ENCODE peak calls at places on chromosomes 16 and 17, in ten cellular contexts. Q is IMR-90; H is suprapubic skin; N is activated CD8-positive, alpha-beta T cell treated with anti-CD3 and anti-CD28 coated beads for 36 hours; P is progenitor cell of endocrine pancreas; L is astrocyte of the spinal cord; E is hepatocyte; I is neural crest cell; U is left ventricle myocardium inferior; X is CD4-positive, alpha-beta T cell. B is an unnamed sample.

GRCh38 chr17:44097110-44097810 is 26.2 kb downstream of the HDAC5 start:
- DNase-seq in P (no peak), Q (peak), H (no peak), E (no peak), N (no peak), L (peak), X (no peak), U (peak), I (no peak), B (no peak)

GRCh38 chr16:69720822-69721430 is 5.4 kb downstream of the NQO1 start:
- DNase-seq in U (no peak), I (no peak), Q (no peak), P (no peak), E (no peak), X (no peak), N (no peak), L (no peak), H (no peak), B (no peak)

GRCh38 chr17:58394534-58395223 is 22.7 kb downstream of the RNF43 start:
- DNase-seq in U (no peak), P (no peak), I (no peak), L (no peak), N (no peak), X (no peak), H (no peak), E (no peak), Q (no peak), B (no peak)

GRCh38 chr17:20721151-20721550 is 141.6 kb downstream of the CDRT15L2 start:
- DNase-seq in P (no peak), I (no peak), X (no peak), N (no peak), L (no peak), Q (no peak), H (no peak), U (no peak), E (peak), B (no peak)

GRCh38 chr16:67882374-67883145 is 2.1 kb upstream of the NRN1L start:
- DNase-seq in E (no peak), X (no peak), I (no peak), U (peak), H (no peak), Q (no peak), L (no peak), N (no peak), P (no peak), B (no peak)

GRCh38 chr17:72151565-72152391 is 31.0 kb downstream of the SOX9 start:
- DNase-seq in I (no peak), Q (peak), H (no peak), P (no peak), X (no peak), N (no peak), L (peak), E (peak), U (peak), B (no peak)

GRCh38 chr16:508884-509736 is 18.4 kb upstream of the CAPN15 start:
- DNase-seq in L (peak), Q (peak), P (no peak), I (no peak), E (peak), X (no peak), H (no peak), U (no peak), N (no peak), B (no peak)

GRCh38 chr17:39225974-39226683 is 384 bp upstream of the STAC2 start:
- DNase-seq in H (no peak), P (peak), L (peak), E (peak), N (peak), I (peak), Q (peak), U (peak), X (peak), B (no peak)

GRCh38 chr17:68457168-68457538 is at the start of gene WIPI1:
- DNase-seq in X (no peak), E (no peak), N (peak), L (no peak), I (no peak), Q (no peak), H (peak), P (no peak), U (no peak), B (no peak)

GRCh38 chr16:77213542-77214108 is 14.4 kb downstream of the SYCE1L start:
- DNase-seq in E (no peak), I (no peak), X (no peak), N (no peak), P (no peak), Q (peak), L (peak), U (no peak), H (no peak), B (no peak)

GRCh38 chr17:19320876-19321275 is 41.6 kb downstream of the B9D1 start:
- DNase-seq in X (no peak), P (no peak), I (no peak), E (no peak), L (no peak), U (no peak), N (no peak), H (peak), Q (no peak), B (no peak)

GRCh38 chr17:81482673-81483072 is 29.9 kb downstream of the ACTG1 start:
- DNase-seq in H (peak), I (no peak), N (no peak), P (no peak), U (no peak), L (no peak), X (no peak), E (no peak), Q (no peak), B (no peak)

GRCh38 chr17:77571562-77571981 is 386.9 kb upstream of the TNRC6C start:
- DNase-seq in Q (peak), L (no peak), H (no peak), N (peak), P (no peak), X (peak), E (no peak), I (no peak), U (no peak), B (no peak)

GRCh38 chr16:82023206-82023605 is 11.8 kb upstream of the HSD17B2 start:
- DNase-seq in H (no peak), U (no peak), X (no peak), L (no peak), I (no peak), Q (no peak), E (no peak), P (no peak), N (no peak), B (no peak)

GRCh38 chr17:32928527-32929287 is 754 bp downstream of the TMEM98 start:
- DNase-seq in H (no peak), E (no peak), P (no peak), Q (peak), L (peak), X (no peak), U (no peak), N (no peak), I (no peak), B (no peak)

GRCh38 chr17:75773808-75774470 is 8.9 kb upstream of the GALK1 start:
- DNase-seq in P (no peak), N (no peak), U (no peak), H (no peak), E (peak), I (no peak), X (no peak), L (no peak), Q (no peak), B (no peak)

GRCh38 chr17:7932949-7933348 is 943 bp downstream of the CNTROB start:
- DNase-seq in I (peak), X (no peak), U (no peak), H (no peak), N (peak), E (peak), P (no peak), L (peak), Q (peak), B (peak)

DNA sequence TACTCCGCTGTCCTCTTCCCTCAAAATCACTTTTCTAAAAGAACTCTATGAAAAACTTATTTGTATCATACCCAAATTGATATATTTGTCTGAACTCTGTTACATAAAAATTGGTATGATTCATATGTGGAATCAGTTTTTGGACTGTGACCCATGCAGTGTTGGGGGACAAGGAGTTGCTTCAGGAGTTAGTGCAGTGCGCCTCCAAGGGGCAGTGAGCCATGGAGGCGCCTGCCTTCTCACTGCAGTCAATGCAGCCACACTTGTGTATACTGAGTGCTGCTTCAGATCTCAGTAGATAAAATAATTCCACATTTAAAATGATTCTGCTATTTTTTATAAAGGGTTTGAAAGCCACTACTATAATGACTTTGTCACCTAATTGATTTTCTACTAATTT is 32.5 kb downstream of the DGKE start:
- DNase-seq in N (no peak), X (no peak), L (no peak), I (no peak), E (no peak), H (no peak), P (no peak), Q (no peak), U (no peak), B (no peak)
- TF ChIP-seq CTCF in N (no peak), X (peak), L (no peak), I (no peak), E (peak), H (no peak), P (no peak), Q (no peak), U (no peak), B (no peak)

DNA sequence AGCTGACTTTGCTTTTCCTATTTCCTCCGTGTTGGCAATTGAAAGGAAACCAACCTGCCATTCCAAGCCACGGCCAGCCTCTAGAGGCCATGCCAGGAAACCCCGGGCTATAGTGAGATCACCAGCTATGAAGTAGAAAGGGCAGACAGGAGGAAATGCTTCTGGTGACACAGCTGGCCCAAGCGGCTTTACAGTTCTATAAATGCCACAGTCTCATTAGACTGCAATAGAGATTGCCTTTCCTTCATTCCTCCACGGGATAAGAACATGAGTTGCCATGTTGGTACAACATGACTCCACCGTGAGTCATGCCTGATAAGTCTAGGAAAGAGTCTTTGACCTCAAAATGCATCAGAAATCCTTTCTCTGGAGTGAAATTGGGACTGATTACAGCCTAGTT is 384.9 kb downstream of the GRIN2A start:
- DNase-seq in H (no peak), X (no peak), E (peak), U (peak), I (no peak), P (no peak), L (peak), N (no peak), Q (no peak), B (no peak)
- TF ChIP-seq CTCF in H (no peak), X (no peak), E (no peak), U (no peak), I (no peak), P (no peak), L (no peak), N (no peak), Q (no peak), B (no peak)

GRCh38 chr17:73419896-73420295 is 108.1 kb upstream of the CDC42EP4 start:
- DNase-seq in I (no peak), U (no peak), P (no peak), Q (peak), L (no peak), H (no peak), E (no peak), X (no peak), N (no peak), B (no peak)
- TF ChIP-seq CTCF in I (no peak), U (no peak), P (no peak), Q (no peak), L (no peak), H (no peak), E (no peak), X (no peak), N (no peak), B (no peak)

DNA sequence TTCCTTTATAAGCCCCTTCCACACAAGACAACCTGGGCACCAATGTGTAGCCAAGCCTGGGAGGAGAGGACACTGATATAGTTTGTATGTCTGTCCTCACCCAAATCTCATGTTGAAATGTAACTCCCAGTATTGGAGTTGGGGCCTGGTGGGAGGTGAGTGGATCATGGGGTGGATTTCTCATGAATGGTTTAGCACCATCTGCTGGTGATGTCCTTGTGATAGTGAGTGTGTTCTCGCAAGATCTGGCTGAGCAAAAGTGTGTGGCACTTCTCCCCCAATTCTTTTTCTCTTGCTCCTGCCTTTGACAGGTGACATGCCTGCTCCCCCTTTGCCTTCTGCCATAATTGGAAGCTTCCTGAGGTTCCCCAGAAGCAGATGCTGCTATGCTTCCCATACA is 135.8 kb downstream of the USP31 start:
- DNase-seq in E (peak), N (no peak), H (no peak), U (no peak), L (no peak), P (no peak), Q (peak), X (no peak), I (no peak), B (no peak)
- TF ChIP-seq CTCF in E (peak), N (no peak), H (no peak), U (peak), L (no peak), P (peak), Q (no peak), X (no peak), I (peak), B (no peak)

GRCh38 chr16:4802659-4803287 is 340 bp upstream of the ROGDI start:
- DNase-seq in U (peak), N (peak), H (peak), P (peak), L (peak), I (peak), E (peak), Q (peak), X (peak), B (peak)
- TF ChIP-seq CTCF in U (peak), N (no peak), H (peak), P (peak), L (no peak), I (no peak), E (no peak), Q (no peak), X (no peak), B (no peak)

B was measured in natural killer cell.